ENCODE peak calls at places on chromosomes 3 and 15, in ten cellular contexts. P is body of pancreas, H is M059J, D is IMR-90, Y is psoas muscle, R is NCI-H1092, U is A172, W is heart left ventricle, M is NCI-H1048, V is iris pigment epithelial cell. G is an unnamed sample.

GRCh38 chr15:70039917-70040316 is 57.8 kb downstream of the TLE3 start:
- DNase-seq in R (no peak), V (no peak), M (no peak), Y (no peak), W (no peak), D (no peak), H (no peak), U (no peak), P (no peak), G (no peak)

GRCh38 chr3:160225181-160226025 is at the start of gene C3orf80:
- DNase-seq in R (peak), Y (peak), W (peak), U (peak), M (no peak), V (peak), H (peak), P (peak), D (peak), G (no peak)

GRCh38 chr15:68055224-68055705 is 1.1 kb downstream of the PIAS1 start:
- DNase-seq in P (peak), D (peak), Y (no peak), U (peak), W (no peak), M (no peak), H (peak), V (peak), R (no peak), G (no peak)

GRCh38 chr15:39431371-39431770 is 149.5 kb upstream of the THBS1 start:
- DNase-seq in H (peak), U (no peak), R (no peak), Y (no peak), W (no peak), P (no peak), D (peak), V (peak), M (no peak), G (no peak)

GRCh38 chr15:35958021-35958420 is 412.1 kb upstream of the DPH6 start:
- DNase-seq in U (peak), P (no peak), D (peak), Y (no peak), R (peak), M (peak), H (peak), V (peak), W (no peak), G (no peak)

GRCh38 chr15:80423215-80423614 is 19.0 kb downstream of the ARNT2 start:
- DNase-seq in U (no peak), M (no peak), Y (no peak), V (peak), R (no peak), H (no peak), W (no peak), D (peak), P (no peak), G (no peak)

GRCh38 chr15:70569718-70570231 is 193.6 kb downstream of the UACA start:
- DNase-seq in V (peak), H (peak), R (no peak), Y (no peak), P (no peak), D (peak), M (no peak), W (no peak), U (peak), G (no peak)

GRCh38 chr3:45098315-45098714 is 47.9 kb downstream of the CDCP1 start:
- DNase-seq in D (no peak), Y (no peak), M (no peak), U (no peak), W (no peak), R (no peak), V (peak), P (no peak), H (no peak), G (no peak)

GRCh38 chr3:52636673-52637072 is 49.0 kb downstream of the PBRM1 start:
- DNase-seq in Y (no peak), H (peak), W (no peak), P (no peak), D (no peak), U (peak), V (peak), M (peak), R (no peak), G (no peak)

GRCh38 chr3:76024640-76025039 is 239.3 kb upstream of the ZNF717 start:
- DNase-seq in D (peak), Y (no peak), P (no peak), W (no peak), M (no peak), V (peak), H (no peak), R (no peak), U (no peak), G (no peak)

GRCh38 chr3:13825317-13825590 is 54.6 kb downstream of the WNT7A start:
- DNase-seq in H (peak), Y (no peak), M (no peak), D (no peak), P (no peak), V (no peak), W (no peak), U (no peak), R (no peak), G (no peak)

GRCh38 chr3:57160046-57160730 is 5.0 kb downstream of the IL17RD start:
- DNase-seq in D (no peak), H (no peak), Y (no peak), W (peak), V (no peak), R (no peak), M (no peak), U (no peak), P (no peak), G (no peak)

G was measured in C1 segment of cervical spinal cord.